ENCODE peak calls at places on chromosomes 12 and 14, in ten cellular contexts. O, G, V, T, R, P, D, B, U and Y are unnamed samples.

GRCh38 chr14:99655521-99655920 is 10.6 kb downstream of the HHIPL1 start:
- DNase-seq in O (no peak), U (no peak), T (no peak), V (no peak), B (no peak), R (no peak), D (no peak), P (no peak), G (no peak), Y (no peak)

GRCh38 chr12:76020731-76021672 is 10.6 kb downstream of the PHLDA1 start:
- DNase-seq in B (no peak), O (no peak), P (no peak), G (no peak), D (peak; percentile 62), V (no peak), U (peak; percentile 47), T (peak; percentile 97), R (no peak), Y (no peak)

GRCh38 chr14:75280448-75280830 is 1.8 kb downstream of the FOS start:
- DNase-seq in R (no peak), T (no peak), D (no peak), V (no peak), U (no peak), O (no peak), B (no peak), P (no peak), G (no peak), Y (peak; percentile 12)

GRCh38 chr12:121600702-121601336 is 20.0 kb upstream of the KDM2B start:
- DNase-seq in V (no peak), R (no peak), U (peak; percentile 98), O (no peak), P (no peak), B (no peak), T (no peak), D (no peak), G (no peak), Y (no peak)

GRCh38 chr12:117143008-117143532 is 43.9 kb upstream of the TESC start:
- DNase-seq in R (no peak), V (no peak), U (no peak), D (peak; percentile 95), T (peak; percentile 83), P (no peak), B (no peak), O (no peak), G (no peak), Y (no peak)

GRCh38 chr12:100359248-100359647 is 2.4 kb downstream of the SLC17A8 start:
- DNase-seq in D (no peak), G (no peak), O (no peak), T (no peak), R (no peak), P (no peak), U (no peak), B (no peak), V (no peak), Y (no peak)

GRCh38 chr12:32895688-32896437 is 714 bp downstream of the PKP2 start:
- DNase-seq in B (no peak), U (peak; percentile 82), P (peak; percentile 22), T (no peak), R (no peak), O (peak; percentile 41), D (peak; percentile 41), V (peak; percentile 49), G (peak; percentile 62), Y (no peak)

GRCh38 chr12:51686727-51687126 is 95.7 kb downstream of the SCN8A start:
- DNase-seq in U (no peak), P (no peak), B (no peak), O (no peak), D (no peak), R (no peak), V (no peak), T (peak; percentile 27), G (no peak), Y (no peak)

GRCh38 chr12:108322998-108323397 is 16.1 kb downstream of the CMKLR1 start:
- DNase-seq in T (no peak), U (no peak), B (no peak), D (no peak), P (no peak), O (no peak), R (no peak), G (no peak), V (no peak), Y (no peak)

GRCh38 chr12:115306380-115306779 is 622.4 kb upstream of the TBX3 start:
- DNase-seq in B (no peak), D (no peak), R (no peak), P (no peak), O (no peak), U (no peak), V (no peak), T (no peak), G (no peak), Y (no peak)

GRCh38 chr12:49195734-49196133 is 6.9 kb upstream of the TUBA1A start:
- DNase-seq in V (no peak), D (no peak), P (no peak), B (no peak), T (no peak), O (no peak), R (no peak), U (no peak), G (no peak), Y (no peak)

GRCh38 chr12:88958153-88958552 is 377.9 kb upstream of the KITLG start:
- DNase-seq in O (no peak), G (no peak), T (no peak), B (no peak), U (no peak), D (no peak), V (no peak), R (no peak), P (no peak), Y (no peak)

GRCh38 chr12:95533985-95534384 is 17.3 kb downstream of the USP44 start:
- DNase-seq in D (no peak), R (no peak), P (no peak), U (no peak), O (no peak), B (no peak), T (no peak), G (no peak), V (no peak), Y (no peak)

GRCh38 chr14:61700104-61700886 is 5.0 kb downstream of the HIF1A start:
- DNase-seq in G (no peak), R (no peak), T (no peak), D (no peak), P (no peak), B (no peak), O (no peak), V (no peak), U (no peak), Y (no peak)
- H3K4me1 ChIP-seq in G (peaks cover 7% of the 10 kb centered on the region), R (peaks cover 42% of the 10 kb centered on the region), T (peaks cover 32% of the 10 kb centered on the region), D (peaks cover 46% of the 10 kb centered on the region), P (peaks cover 69% of the 10 kb centered on the region), B (no peaks in the 10 kb centered on the region), O (peaks cover 8% of the 10 kb centered on the region), V (peaks cover 53% of the 10 kb centered on the region), U (peaks cover 9% of the 10 kb centered on the region), Y (peaks cover 17% of the 10 kb centered on the region)

GRCh38 chr14:70670992-70671651 is 29.4 kb downstream of the TTC9 start:
- DNase-seq in R (no peak), D (no peak), V (no peak), O (no peak), P (no peak), G (no peak), U (no peak), B (no peak), T (no peak), Y (peak; percentile 81)
- H3K4me1 ChIP-seq in R (no peaks in the 10 kb centered on the region), D (peaks cover 5% of the 10 kb centered on the region), V (peaks cover 12% of the 10 kb centered on the region), O (no peaks in the 10 kb centered on the region), P (no peaks in the 10 kb centered on the region), G (peaks cover under 1% of the 10 kb centered on the region), U (peaks cover 2% of the 10 kb centered on the region), B (no peaks in the 10 kb centered on the region), T (peaks cover 6% of the 10 kb centered on the region), Y (peaks cover 4% of the 10 kb centered on the region)

GRCh38 chr14:90518941-90519256 is 122.1 kb downstream of the CALM1 start:
- DNase-seq in B (no peak), U (peak; percentile 70), R (no peak), O (peak; percentile 56), V (peak; percentile 47), P (no peak), G (peak; percentile 91), T (no peak), D (no peak), Y (no peak)

GRCh38 chr14:90520326-90520725 is 123.5 kb downstream of the CALM1 start:
- DNase-seq in G (no peak), V (no peak), T (no peak), D (no peak), B (no peak), U (no peak), R (no peak), O (no peak), P (no peak), Y (no peak)

GRCh38 chr14:90521121-90521929 is 124.5 kb downstream of the CALM1 start:
- DNase-seq in R (peak; percentile 14), O (peak; percentile 76), U (peak; percentile 56), P (no peak), V (no peak), G (no peak), D (no peak), T (no peak), B (no peak), Y (no peak)

GRCh38 chr14:90518075-90518940 is 121.5 kb downstream of the CALM1 start:
- DNase-seq in D (no peak), T (no peak), O (peak; percentile 61), V (no peak), P (no peak), B (no peak), U (peak; percentile 45), G (no peak), R (no peak), Y (no peak)

DNA sequence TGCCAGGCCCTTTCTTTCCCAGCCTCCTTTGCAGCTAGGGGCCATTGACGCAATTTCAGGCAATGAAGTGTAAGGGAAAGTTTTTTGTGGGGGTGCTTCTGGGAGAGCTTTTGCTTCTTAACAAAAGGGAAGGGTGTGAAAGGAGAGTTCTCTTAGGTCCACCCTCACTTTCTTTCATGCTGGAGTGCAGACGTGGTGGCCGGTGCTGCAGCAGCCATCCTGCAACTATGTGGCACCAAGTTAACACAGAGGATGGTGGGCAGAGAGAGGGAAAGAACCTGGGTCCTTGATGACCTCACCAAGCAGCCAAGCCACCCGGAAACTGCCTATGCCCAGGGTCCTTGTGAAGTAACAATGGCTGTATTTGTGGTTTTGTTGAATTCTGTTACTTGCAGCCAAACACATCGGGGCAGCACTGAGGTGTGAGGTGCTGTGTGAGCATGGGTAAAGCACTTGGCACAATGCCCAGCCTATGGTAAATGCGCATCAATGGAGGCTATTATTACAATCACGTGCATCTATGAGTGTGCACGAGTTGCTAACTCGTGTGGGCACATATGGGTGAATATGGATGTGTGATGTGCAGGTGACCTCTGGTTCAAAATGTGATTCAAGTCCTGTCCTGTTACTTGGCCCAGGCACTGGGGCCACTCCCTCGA is 122.6 kb downstream of the CALM1 start:
- DNase-seq in P (no peak), V (no peak), D (no peak), U (no peak), B (no peak), G (no peak), O (no peak), T (no peak), R (no peak), Y (no peak)
- H3K4me1 ChIP-seq in P (peaks cover 67% of the 10 kb centered on the region), V (peaks cover 24% of the 10 kb centered on the region), D (peaks cover 24% of the 10 kb centered on the region), U (no peaks in the 10 kb centered on the region), B (peaks cover 60% of the 10 kb centered on the region), G (peaks cover 9% of the 10 kb centered on the region), O (peaks cover 50% of the 10 kb centered on the region), T (no peaks in the 10 kb centered on the region), R (peaks cover 10% of the 10 kb centered on the region), Y (peaks cover 4% of the 10 kb centered on the region)

DNA sequence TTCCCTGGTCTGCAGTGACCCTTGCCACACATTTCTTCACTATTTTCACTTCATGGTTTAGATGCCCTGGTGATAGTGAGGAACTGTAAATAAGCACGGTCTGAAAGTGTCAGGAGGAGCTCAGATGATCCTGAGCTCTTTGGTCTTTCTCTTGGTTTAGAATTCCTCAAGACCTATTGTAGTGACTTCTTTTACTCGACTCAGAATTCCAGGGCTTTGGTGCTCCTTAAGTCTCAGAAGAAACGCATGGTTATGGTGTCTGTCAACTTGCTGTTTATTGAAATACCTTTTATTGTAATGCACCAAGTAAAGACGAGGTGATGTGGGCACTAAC is 84.1 kb downstream of the SAMD4A start:
- DNase-seq in R (no peak), V (no peak), G (no peak), U (no peak), B (no peak), O (no peak), P (no peak), D (peak; percentile 21), T (no peak), Y (no peak)
- H3K4me1 ChIP-seq in R (peaks cover 25% of the 10 kb centered on the region), V (peaks cover 60% of the 10 kb centered on the region), G (peaks cover 8% of the 10 kb centered on the region), U (peaks cover 3% of the 10 kb centered on the region), B (peaks cover 64% of the 10 kb centered on the region), O (peaks cover 11% of the 10 kb centered on the region), P (peaks cover 89% of the 10 kb centered on the region), D (peaks cover 52% of the 10 kb centered on the region), T (peaks cover 39% of the 10 kb centered on the region), Y (no peaks in the 10 kb centered on the region)